ENCODE peak calls at places on chromosomes 6 and 20, in six cellular contexts. L, I, J, U, T and Q are unnamed samples.

GRCh38 chr6:25652007-25652515 is at the start of gene SCGN:
- DNase-seq in L (peak), I (peak), J (no peak), U (no peak), T (peak), Q (no peak)

GRCh38 chr6:36320475-36320874 is 16.2 kb downstream of the BNIP5 start:
- DNase-seq in L (no peak), I (no peak), J (no peak), U (no peak), T (no peak), Q (no peak)

GRCh38 chr6:152750694-152751093 is at the start of gene VIP:
- DNase-seq in L (no peak), I (no peak), J (no peak), U (no peak), T (no peak), Q (no peak)

GRCh38 chr20:24376523-24377085 is 92.8 kb upstream of the SYNDIG1 start:
- DNase-seq in L (no peak), I (no peak), J (no peak), U (no peak), T (no peak), Q (no peak)

GRCh38 chr6:141097471-141097870 is 1035.3 kb upstream of the GJE1 start:
- DNase-seq in L (no peak), I (no peak), J (no peak), U (no peak), T (no peak), Q (no peak)

GRCh38 chr6:166056637-166057036 is 111.0 kb downstream of the TBXT start:
- DNase-seq in L (no peak), I (peak), J (no peak), U (no peak), T (no peak), Q (no peak)

GRCh38 chr20:57659789-57660509 is 39.7 kb upstream of the ZBP1 start:
- DNase-seq in L (no peak), I (peak), J (peak), U (peak), T (no peak), Q (peak)

GRCh38 chr6:98995116-98995515 is 47.4 kb upstream of the FBXL4 start:
- DNase-seq in L (no peak), I (no peak), J (no peak), U (no peak), T (no peak), Q (no peak)

GRCh38 chr20:20593447-20594170 is 118.8 kb downstream of the RALGAPA2 start:
- DNase-seq in L (no peak), I (no peak), J (no peak), U (no peak), T (peak), Q (no peak)

GRCh38 chr20:51319522-51319921 is 223.0 kb downstream of the NFATC2 start:
- DNase-seq in L (no peak), I (no peak), J (no peak), U (no peak), T (no peak), Q (no peak)

GRCh38 chr20:59006864-59007757 is at the start of gene CTSZ:
- DNase-seq in L (no peak), I (peak), J (no peak), U (peak), T (no peak), Q (peak)

GRCh38 chr20:36646678-36647077 is 682 bp upstream of the SLA2 start:
- DNase-seq in L (no peak), I (no peak), J (no peak), U (no peak), T (no peak), Q (no peak)

GRCh38 chr6:88166901-88167624 is 916 bp upstream of the CNR1 start:
- DNase-seq in L (no peak), I (no peak), J (no peak), U (no peak), T (peak), Q (peak)

GRCh38 chr6:35392773-35393672 is 50.7 kb downstream of the PPARD start:
- DNase-seq in L (no peak), I (no peak), J (no peak), U (no peak), T (no peak), Q (no peak)

GRCh38 chr6:153553627-153554026 is 422.5 kb upstream of the RGS17 start:
- DNase-seq in L (no peak), I (no peak), J (no peak), U (no peak), T (peak), Q (no peak)

GRCh38 chr6:7073082-7073783 is 34.5 kb upstream of the RREB1 start:
- DNase-seq in L (no peak), I (no peak), J (no peak), U (no peak), T (peak), Q (no peak)

GRCh38 chr6:47934023-47934422 is 152.2 kb downstream of the OPN5 start:
- DNase-seq in L (no peak), I (no peak), J (no peak), U (no peak), T (no peak), Q (no peak)

GRCh38 chr6:16292942-16293341 is 54.6 kb downstream of the GMPR start:
- DNase-seq in L (peak), I (no peak), J (no peak), U (no peak), T (no peak), Q (no peak)

GRCh38 chr20:49642808-49643207 is 70.9 kb downstream of the B4GALT5 start:
- DNase-seq in L (no peak), I (no peak), J (no peak), U (no peak), T (no peak), Q (no peak)

GRCh38 chr20:4864292-4864691 is 137.0 kb downstream of the SLC23A2 start:
- DNase-seq in L (no peak), I (no peak), J (no peak), U (no peak), T (no peak), Q (no peak)

GRCh38 chr6:134828641-134829040 is 121.3 kb downstream of the ALDH8A1 start:
- DNase-seq in L (no peak), I (no peak), J (no peak), U (no peak), T (no peak), Q (no peak)

GRCh38 chr6:134830945-134831344 is 119.0 kb downstream of the ALDH8A1 start:
- DNase-seq in L (no peak), I (no peak), J (no peak), U (no peak), T (no peak), Q (no peak)

GRCh38 chr6:134830194-134830593 is 119.7 kb downstream of the ALDH8A1 start:
- DNase-seq in L (no peak), I (no peak), J (no peak), U (no peak), T (no peak), Q (no peak)

GRCh38 chr6:134823635-134824034 is 126.3 kb downstream of the ALDH8A1 start:
- DNase-seq in L (no peak), I (no peak), J (no peak), U (no peak), T (no peak), Q (no peak)

DNA sequence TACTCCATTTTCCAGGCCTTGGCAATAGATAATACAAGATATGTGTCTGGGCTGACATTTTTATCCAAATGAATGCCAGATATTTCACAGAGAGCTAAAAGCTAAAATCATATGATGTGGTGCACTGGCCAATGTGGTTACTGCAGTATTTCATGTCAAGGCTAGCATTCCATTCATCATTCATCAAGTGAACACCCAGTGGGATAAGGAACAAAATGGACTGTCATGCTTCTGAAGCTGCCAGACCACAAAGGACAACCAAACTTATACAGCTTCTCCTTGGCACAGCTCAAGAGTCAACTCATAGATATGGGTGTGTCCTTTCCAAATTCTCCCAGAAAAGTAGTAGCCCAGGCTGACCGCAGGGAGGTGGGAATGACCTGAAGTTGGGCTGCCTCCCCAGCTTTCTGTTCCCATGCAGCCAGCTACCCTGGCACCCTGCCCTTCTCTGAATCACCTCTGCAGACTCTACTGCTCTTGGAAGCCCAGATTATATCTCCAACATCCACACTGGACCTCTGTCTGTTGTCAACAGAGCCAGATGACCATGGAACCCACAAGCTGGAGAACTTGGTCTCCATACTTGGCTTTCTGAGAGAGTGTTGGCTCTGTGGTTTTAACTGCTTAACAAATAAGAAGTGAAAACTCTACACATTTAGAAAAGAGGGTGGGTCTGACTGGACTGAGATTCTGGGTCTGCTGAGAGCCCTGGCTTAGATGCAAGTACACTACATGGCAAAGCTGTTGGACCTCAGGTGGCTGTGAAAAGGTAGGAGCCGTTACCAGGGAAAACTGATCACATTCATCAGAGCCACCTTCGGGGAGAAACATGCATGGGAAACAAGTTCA is 122.8 kb downstream of the ALDH8A1 start:
- DNase-seq in L (no peak), I (peak), J (peak), U (no peak), T (no peak), Q (no peak)
- TF ChIP-seq CTCF in L (peak), I (no peak), J (no peak), U (no peak), T (no peak), Q (no peak)

DNA sequence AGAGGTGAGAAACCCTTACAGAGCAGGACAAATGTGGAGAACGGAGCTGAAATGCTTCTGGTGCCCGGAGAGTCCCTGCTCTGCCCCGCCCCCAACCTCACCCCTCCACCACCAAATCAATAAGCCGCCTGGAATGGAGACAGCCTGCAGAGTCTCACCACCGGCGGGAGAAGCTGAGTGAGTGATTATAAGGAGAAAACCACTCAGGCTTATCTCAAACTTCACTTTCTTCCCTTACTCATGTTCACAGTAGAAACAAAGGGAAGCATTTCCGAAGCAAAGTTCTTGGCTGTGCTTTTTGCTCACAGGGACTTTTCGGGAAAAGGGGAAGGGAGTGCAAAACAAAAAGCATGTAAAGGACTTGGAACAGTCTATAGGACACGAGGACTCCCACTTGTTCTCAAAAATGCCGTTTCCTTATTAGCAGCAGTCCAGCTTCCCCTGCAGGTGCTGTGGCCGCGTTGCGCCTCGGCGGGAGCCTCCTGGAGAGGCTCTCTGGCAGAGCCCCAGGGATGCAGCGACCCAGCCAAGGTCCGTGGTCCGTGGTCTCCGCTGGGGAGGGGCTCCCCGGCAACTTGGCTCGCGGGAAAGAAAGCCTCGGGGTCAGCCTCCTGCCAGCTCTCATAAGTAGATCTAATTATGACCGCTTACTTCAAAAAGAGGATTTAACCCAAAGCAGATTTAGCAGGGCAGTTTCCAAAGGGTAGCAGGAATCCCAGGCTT is 64.8 kb upstream of the TMEM30A start:
- DNase-seq in L (peak), I (peak), J (no peak), U (no peak), T (peak), Q (no peak)
- TF ChIP-seq CTCF in L (peak), I (no peak), J (no peak), U (no peak), T (peak), Q (no peak)

GRCh38 chr20:63032861-63033634 is 26.3 kb upstream of the BHLHE23 start:
- DNase-seq in L (no peak), I (no peak), J (no peak), U (no peak), T (no peak), Q (no peak)
- TF ChIP-seq CTCF in L (no peak), I (no peak), J (no peak), U (no peak), T (no peak), Q (no peak)

GRCh38 chr6:104640761-104641160 is 219.0 kb downstream of the HACE1 start:
- DNase-seq in L (no peak), I (no peak), J (no peak), U (no peak), T (no peak), Q (no peak)
- TF ChIP-seq CTCF in L (no peak), I (no peak), J (no peak), U (no peak), T (no peak), Q (no peak)

GRCh38 chr20:35621560-35621946 is 5.9 kb downstream of the SPAG4 start:
- DNase-seq in L (no peak), I (no peak), J (no peak), U (no peak), T (no peak), Q (no peak)
- TF ChIP-seq CTCF in L (no peak), I (no peak), J (no peak), U (no peak), T (peak), Q (no peak)

GRCh38 chr6:132490024-132490423 is 22.9 kb downstream of the STX7 start:
- DNase-seq in L (no peak), I (no peak), J (no peak), U (no peak), T (no peak), Q (no peak)
- TF ChIP-seq CTCF in L (no peak), I (no peak), J (no peak), U (no peak), T (no peak), Q (no peak)

DNA sequence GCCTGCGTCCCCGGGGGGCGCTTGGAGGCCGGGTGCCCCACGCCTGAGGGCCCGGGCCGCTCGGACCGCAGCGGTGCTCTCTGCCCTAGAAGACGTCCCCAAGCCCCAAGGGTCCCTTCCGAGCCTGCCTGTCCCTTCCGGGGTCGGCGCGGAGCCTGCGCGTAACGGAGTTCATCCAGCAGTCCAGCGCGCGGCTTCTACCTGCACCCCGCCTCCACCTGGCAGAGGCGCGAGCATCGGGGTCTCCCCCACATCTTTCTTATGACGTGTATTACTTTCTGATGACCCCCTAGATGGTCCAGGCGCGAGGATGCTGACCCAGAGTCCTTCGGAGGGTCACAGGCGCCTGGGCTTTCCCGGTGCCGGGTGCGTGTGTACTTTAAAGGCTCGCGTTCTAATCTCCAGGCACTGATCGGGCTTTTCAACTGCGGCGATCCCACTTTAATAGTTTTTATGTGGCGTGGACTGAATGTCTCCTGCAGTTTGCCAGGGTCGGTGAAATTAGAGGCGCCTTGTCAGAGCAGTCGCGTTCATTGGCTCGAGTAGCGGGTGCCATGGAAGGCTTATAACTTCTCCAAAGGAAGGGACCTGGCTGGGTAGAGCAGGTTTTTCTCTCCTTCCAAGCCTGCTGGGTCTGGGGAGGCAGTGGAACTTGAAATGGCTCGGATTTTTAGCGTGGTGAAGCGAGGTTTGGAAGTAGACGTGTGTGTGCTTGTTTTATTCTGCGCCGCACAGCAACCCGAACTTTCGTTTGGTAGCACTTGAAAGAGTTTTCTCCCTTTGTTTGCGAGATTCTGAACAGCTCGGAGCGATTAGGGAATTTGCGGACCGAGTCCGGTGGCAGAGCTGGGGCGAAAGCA is 974 bp downstream of the EYA4 start:
- DNase-seq in L (no peak), I (no peak), J (no peak), U (no peak), T (no peak), Q (no peak)
- TF ChIP-seq CTCF in L (no peak), I (no peak), J (no peak), U (no peak), T (no peak), Q (no peak)

GRCh38 chr20:46393967-46394366 is 12.4 kb downstream of the ELMO2 start:
- DNase-seq in L (no peak), I (no peak), J (no peak), U (no peak), T (no peak), Q (no peak)
- TF ChIP-seq CTCF in L (no peak), I (no peak), J (no peak), U (no peak), T (no peak), Q (no peak)

DNA sequence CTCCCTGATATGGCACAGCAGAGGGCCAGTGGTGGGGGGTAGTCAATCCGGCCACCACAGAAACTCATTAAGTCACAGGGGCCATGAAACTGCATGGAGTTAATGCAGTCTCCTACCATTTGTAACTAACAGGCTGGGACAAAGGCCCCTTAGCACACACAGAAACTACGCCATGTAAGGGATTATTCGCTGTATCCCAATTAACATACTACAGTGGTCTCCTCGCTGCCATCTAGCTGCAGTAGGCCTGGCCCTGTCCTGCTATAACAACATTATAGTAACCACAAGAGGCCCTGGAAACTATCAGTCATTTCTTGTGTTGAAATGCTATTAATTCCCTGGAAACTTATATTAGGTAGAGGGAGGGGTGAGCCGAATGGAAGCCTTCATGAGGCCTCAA is 72.3 kb upstream of the CCN2 start:
- DNase-seq in L (no peak), I (no peak), J (no peak), U (no peak), T (no peak), Q (no peak)
- TF ChIP-seq CTCF in L (peak), I (no peak), J (no peak), U (no peak), T (no peak), Q (no peak)